ENCODE peak calls at places on chromosome 21, in four cellular contexts. Q is K562, C is GM12878, I is HepG2. U is an unnamed sample.

GRCh38 chr21:46634966-46635323 is 529 bp upstream of the PRMT2 start:
- DNase-seq in C (peak; percentile 16), I (peak; percentile 70), Q (peak; percentile 90), U (peak; percentile 80)

GRCh38 chr21:15986277-15986676 is 256.5 kb downstream of the USP25 start:
- DNase-seq in C (no peak), I (no peak), Q (no peak), U (no peak)

GRCh38 chr21:45839274-45839673 is 142.3 kb upstream of the COL6A1 start:
- DNase-seq in Q (no peak), C (no peak), I (no peak), U (no peak)

GRCh38 chr21:21084179-21084578 is 86.0 kb downstream of the NCAM2 start:
- DNase-seq in C (no peak), I (no peak), Q (no peak), U (no peak)

GRCh38 chr21:16046625-16047340 is 317.0 kb downstream of the USP25 start:
- DNase-seq in Q (no peak), I (no peak), C (no peak), U (no peak)

GRCh38 chr21:39094847-39095525 is 88.3 kb downstream of the PSMG1 start:
- DNase-seq in I (peak; percentile 99), C (no peak), Q (peak; percentile 54), U (no peak)

GRCh38 chr21:27101533-27101932 is 134.6 kb upstream of the ADAMTS5 start:
- DNase-seq in Q (no peak), I (no peak), C (no peak), U (no peak)

GRCh38 chr21:17441370-17441769 is 71.5 kb upstream of the CXADR start:
- DNase-seq in I (peak; percentile 97), C (no peak), Q (no peak), U (no peak)

GRCh38 chr21:26443867-26444266 is 129.2 kb downstream of the CYYR1 start:
- DNase-seq in C (no peak), I (no peak), Q (no peak), U (no peak)

GRCh38 chr21:17925900-17926299 is 106.7 kb upstream of the C21orf91 start:
- DNase-seq in Q (peak; percentile 12), C (no peak), I (peak; percentile 20), U (no peak)

DNA sequence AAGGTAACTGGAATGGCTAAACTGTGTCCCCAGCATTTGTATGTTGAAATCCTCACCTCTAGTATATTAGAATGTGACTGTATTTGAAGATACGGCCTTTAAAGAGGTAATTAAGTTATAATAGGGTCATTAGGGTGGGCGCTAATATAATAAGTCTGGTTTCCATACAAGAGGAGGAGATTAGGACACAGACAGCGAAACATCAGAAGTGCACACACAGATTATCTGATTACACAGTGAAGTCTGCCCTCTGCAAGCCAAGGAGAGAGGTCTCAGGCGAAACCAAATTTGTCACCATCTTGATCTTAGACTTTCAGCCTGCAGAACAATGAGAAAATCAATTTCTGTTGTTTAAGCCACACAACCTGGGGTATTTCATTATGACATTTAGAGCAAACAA is 2233.1 kb downstream of the MRPL39 start:
- DNase-seq in Q (no peak), C (no peak), I (no peak), U (peak; percentile 21)
- TF ChIP-seq TAF1 in Q (no peak), C (no peak), I (no peak), U (no peak)

GRCh38 chr21:43279578-43279894 is 110.7 kb downstream of the CRYAA start:
- DNase-seq in I (no peak), Q (no peak), C (no peak), U (no peak)

GRCh38 chr21:43278766-43279577 is 110.2 kb downstream of the CRYAA start:
- DNase-seq in I (no peak), Q (no peak), C (no peak), U (no peak)

GRCh38 chr21:43277481-43278351 is 108.9 kb downstream of the CRYAA start:
- DNase-seq in Q (no peak), I (no peak), C (no peak), U (no peak)

GRCh38 chr21:43276811-43277210 is 108.0 kb downstream of the CRYAA start:
- DNase-seq in Q (no peak), C (no peak), I (no peak), U (no peak)

GRCh38 chr21:43278359-43278758 is 109.6 kb downstream of the CRYAA start:
- DNase-seq in I (no peak), C (no peak), Q (no peak), U (no peak)
- TF ChIP-seq MXI1 in I (no peak), C (no peak), Q (no peak), U (no peak)

DNA sequence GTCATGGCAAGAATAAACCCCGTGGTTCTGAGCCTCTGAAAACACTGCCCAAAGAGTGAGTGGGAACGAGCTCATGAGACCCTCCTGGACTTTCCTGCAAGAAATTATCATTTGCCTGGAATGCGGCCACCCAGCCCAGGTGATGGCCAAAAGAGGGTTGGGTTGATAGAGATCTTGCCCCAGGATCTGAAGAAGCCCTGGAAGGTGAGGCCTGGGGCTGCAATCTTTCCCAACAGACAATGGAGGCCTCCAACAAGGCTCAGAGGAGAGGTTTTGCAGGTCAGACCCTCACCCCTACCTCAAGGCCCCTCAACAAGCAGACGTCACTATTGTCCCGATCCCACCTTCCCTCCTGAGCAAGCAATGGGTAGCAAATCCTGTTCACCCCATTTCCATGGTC is 106.0 kb upstream of the SOD1 start:
- DNase-seq in C (no peak), I (no peak), Q (no peak), U (no peak)
- TF ChIP-seq YY1 in C (no peak), I (no peak), Q (no peak), U (no peak)

GRCh38 chr21:36839735-36840134 is 126.7 kb downstream of the HLCS start:
- DNase-seq in Q (no peak), I (no peak), C (no peak), U (no peak)
- TF ChIP-seq TAF1 in Q (no peak), I (no peak), C (no peak), U (no peak)

DNA sequence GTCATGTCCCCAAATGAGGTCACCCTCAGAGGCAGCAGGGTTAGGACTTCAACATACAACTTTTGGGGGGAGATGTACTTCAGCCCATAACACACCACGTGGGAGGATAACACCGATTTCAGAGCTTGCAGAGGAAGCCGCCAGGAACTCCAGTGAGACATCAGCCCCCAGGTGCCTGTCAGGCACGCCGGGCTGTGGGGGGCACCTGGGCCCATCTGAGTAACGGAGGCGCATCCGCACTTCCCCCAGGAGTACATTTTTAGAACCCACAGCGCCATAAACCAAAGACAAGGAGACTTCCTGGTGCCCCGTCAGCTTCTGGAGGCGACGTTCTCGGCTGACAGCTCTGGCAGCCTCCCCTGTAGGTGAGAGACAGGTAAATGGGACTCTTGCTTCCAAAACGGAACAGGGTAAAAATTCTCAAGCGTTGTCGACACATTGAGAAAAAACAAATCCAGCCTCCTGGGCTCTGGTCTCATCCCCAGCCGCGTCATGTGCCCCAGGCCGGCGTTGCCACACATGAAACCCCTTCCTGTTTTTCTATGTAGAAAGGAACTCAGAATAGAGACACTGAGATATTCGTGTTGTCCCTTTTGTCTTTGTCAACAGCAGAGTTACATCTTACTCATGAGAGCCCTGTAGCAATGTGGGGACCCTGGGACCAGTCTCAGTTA is 93.3 kb downstream of the PDE9A start:
- DNase-seq in Q (no peak), I (no peak), C (no peak), U (no peak)
- TF ChIP-seq MXI1 in Q (no peak), I (no peak), C (no peak), U (no peak)

GRCh38 chr21:28821276-28822063 is 171.2 kb downstream of the LTN1 start:
- DNase-seq in I (no peak), Q (no peak), C (no peak), U (no peak)

GRCh38 chr21:28826569-28826968 is 166.1 kb downstream of the LTN1 start:
- DNase-seq in C (no peak), I (no peak), Q (no peak), U (no peak)

GRCh38 chr21:28822064-28822402 is 170.6 kb downstream of the LTN1 start:
- DNase-seq in C (no peak), Q (no peak), I (no peak), U (no peak)

GRCh38 chr21:28823464-28823863 is 169.2 kb downstream of the LTN1 start:
- DNase-seq in I (no peak), Q (no peak), C (no peak), U (no peak)

DNA sequence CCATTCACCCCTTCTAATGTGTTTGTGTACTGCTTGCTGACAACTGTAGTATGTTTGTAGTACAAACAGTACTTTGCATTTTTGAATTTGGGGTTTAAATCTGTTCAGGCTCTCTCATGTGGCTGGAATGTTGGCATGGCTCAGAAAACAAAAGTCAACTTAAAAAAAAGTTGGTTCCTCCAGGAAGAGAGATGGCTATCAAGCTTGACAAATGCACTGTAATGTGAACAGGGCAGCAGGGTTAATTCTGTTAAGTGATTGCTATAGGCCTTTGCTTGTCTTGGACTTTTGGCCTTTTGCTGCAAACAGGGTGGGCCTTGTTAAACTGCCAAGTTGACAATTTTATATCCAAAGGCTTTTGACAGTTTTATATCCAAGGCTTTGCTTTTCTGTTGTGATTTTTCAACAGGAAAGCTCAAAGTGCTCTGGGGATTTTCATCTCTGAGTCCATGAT is 169.8 kb downstream of the LTN1 start:
- DNase-seq in I (peak; percentile 3), Q (no peak), C (no peak), U (peak; percentile 33)
- TF ChIP-seq YY1 in I (no peak), Q (no peak), C (no peak), U (peak; percentile 28)

GRCh38 chr21:41894922-41895557 is 15.9 kb upstream of the PRDM15 start:
- DNase-seq in I (no peak), C (no peak), Q (peak; percentile 88), U (no peak)
- TF ChIP-seq TAF1 in I (no peak), C (no peak), Q (no peak), U (no peak)

GRCh38 chr21:44764319-44765230 is 37.0 kb downstream of the UBE2G2 start:
- DNase-seq in Q (peak; percentile 72), I (no peak), C (no peak), U (peak; percentile 50)
- TF ChIP-seq MXI1 in Q (no peak), I (no peak), C (no peak), U (no peak)

DNA sequence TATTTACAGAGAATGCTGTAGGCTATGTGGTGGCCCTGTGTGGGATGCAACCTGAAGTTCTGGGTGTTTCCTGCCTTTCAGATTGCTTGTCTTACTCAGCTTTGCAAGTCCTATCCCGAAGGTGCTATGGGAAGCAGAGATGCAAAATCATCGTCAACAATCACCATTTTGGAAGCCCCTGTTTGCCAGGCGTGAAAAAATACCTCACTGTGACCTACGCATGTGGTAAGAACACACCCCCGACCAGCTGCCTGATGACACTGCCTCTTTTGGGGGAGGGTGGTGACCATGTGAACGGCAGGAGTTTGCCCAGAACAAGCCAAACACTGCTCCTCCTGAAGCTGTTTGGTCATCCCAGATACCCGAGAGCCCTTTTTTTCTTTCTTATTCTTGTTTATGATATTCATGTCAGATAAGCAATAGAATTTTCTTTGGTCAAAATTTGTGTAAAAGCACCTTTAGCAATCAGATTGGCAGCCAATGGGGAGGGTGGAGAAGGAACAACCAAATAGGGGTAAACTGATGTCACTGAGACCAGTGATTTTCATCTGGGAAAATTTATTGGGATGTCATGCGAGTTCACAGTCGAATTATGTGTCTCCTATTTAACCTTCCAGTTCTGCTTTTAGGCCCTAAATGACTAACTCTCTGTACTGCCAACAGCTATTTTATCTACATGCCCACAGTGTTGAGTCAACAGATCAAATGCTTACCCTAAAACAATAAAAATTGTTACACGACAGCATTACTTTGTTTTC is 82.6 kb downstream of the EVA1C start:
- DNase-seq in I (no peak), C (no peak), Q (no peak), U (no peak)
- TF ChIP-seq YY1 in I (no peak), C (no peak), Q (no peak), U (no peak)

GRCh38 chr21:41316641-41317392 is at the start of gene FAM3B:
- DNase-seq in I (no peak), Q (no peak), C (no peak), U (peak; percentile 19)
- TF ChIP-seq TAF1 in I (no peak), Q (no peak), C (no peak), U (no peak)

U was measured in SK-N-SH.